ENCODE peak calls at places on chromosomes 6 and 20, in four cellular contexts. W is mesendoderm, S is IMR-90, Q is H1. V is an unnamed sample.

GRCh38 chr20:6976535-6976934 is 209.0 kb downstream of the BMP2 start:
- DNase-seq in W (peak), S (no peak), Q (no peak), V (no peak)

GRCh38 chr6:116513224-116513875 is 1.9 kb downstream of the CALHM5 start:
- DNase-seq in W (no peak), S (no peak), Q (no peak), V (no peak)

GRCh38 chr6:169577974-169578373 is 123.9 kb downstream of the WDR27 start:
- DNase-seq in W (peak), S (no peak), Q (no peak), V (no peak)

GRCh38 chr6:148629197-148629909 is 117.5 kb upstream of the UST start:
- DNase-seq in W (peak), S (peak), Q (no peak), V (no peak)

GRCh38 chr6:37552267-37552666 is 52.6 kb upstream of the CCDC167 start:
- DNase-seq in W (no peak), S (no peak), Q (no peak), V (no peak)

GRCh38 chr6:145569140-145569539 is 166.2 kb downstream of the EPM2A start:
- DNase-seq in W (no peak), S (peak), Q (no peak), V (no peak)

GRCh38 chr6:169738204-169738971 is 13.0 kb downstream of the DYNLT2 start:
- DNase-seq in W (no peak), S (no peak), Q (no peak), V (peak)

GRCh38 chr6:14739830-14740229 is 506.0 kb upstream of the JARID2 start:
- DNase-seq in W (no peak), S (no peak), Q (no peak), V (no peak)

GRCh38 chr20:57473246-57474042 is 51.5 kb downstream of the CTCFL start:
- DNase-seq in W (no peak), S (no peak), Q (no peak), V (no peak)

GRCh38 chr20:32336918-32337347 is 21.2 kb upstream of the ASXL1 start:
- DNase-seq in W (peak), S (peak), Q (no peak), V (no peak)

GRCh38 chr6:3163248-3163594 is 5.9 kb upstream of the TUBB2A start:
- DNase-seq in W (no peak), S (no peak), Q (no peak), V (no peak)

GRCh38 chr6:158611600-158612041 is 32.9 kb downstream of the DYNLT1 start:
- DNase-seq in W (peak), S (no peak), Q (peak), V (peak)

GRCh38 chr6:14141531-14141930 is 24.0 kb downstream of the CD83 start:
- DNase-seq in W (no peak), S (no peak), Q (no peak), V (no peak)

GRCh38 chr20:4091332-4092135 is 76.2 kb upstream of the RNF24 start:
- DNase-seq in W (peak), S (peak), Q (no peak), V (peak)

GRCh38 chr6:1738682-1739081 is 129.0 kb downstream of the FOXC1 start:
- DNase-seq in W (no peak), S (no peak), Q (no peak), V (no peak)

GRCh38 chr20:25563876-25564275 is 21.5 kb downstream of the NINL start:
- DNase-seq in W (no peak), S (no peak), Q (no peak), V (no peak)

GRCh38 chr20:33660035-33660684 is 2.0 kb upstream of the C20orf144 start:
- DNase-seq in W (no peak), S (no peak), Q (no peak), V (no peak)
- H4K5ac ChIP-seq in W (no peak), S (no peak), Q (no peak), V (no peak)

DNA sequence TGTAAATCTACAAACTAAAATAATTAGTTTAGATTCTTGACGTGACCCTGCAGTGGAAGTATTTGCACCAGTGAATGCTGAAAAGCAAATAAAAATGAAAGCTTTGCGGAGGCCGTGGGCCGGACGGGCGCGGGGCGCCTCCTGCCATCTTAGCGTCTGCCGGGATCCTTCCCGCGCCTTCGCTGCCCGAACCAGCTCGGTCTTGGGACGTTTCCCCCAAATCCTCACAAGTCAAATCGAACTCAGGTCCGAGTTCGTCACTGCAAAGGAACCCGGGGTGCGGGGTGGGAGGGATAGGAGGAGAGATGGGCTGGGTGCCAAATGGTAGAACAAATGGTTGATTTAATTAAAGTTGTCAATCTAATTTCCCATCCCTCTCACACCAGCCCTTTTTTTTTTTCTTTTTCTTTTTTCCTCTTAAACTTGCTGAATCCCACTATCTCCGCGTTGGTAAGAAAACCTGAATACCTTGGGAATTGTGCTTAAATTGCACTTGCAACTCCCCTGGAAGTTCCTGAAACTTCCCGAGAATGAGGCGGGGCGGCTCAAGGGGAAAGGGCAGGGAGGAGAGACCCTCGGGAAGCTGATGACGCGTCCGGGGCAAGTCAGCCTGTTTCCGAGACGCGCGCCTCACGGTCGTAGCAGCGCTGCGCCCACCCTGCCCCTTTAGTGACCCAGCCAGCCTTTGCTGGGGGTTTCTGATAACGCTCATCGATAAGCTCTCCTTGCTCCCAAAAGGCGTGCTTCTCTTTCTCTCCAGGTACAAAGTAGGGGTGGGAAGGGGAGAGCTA is 1.7 kb downstream of the GJA1 start:
- DNase-seq in W (peak), S (peak), Q (no peak), V (no peak)
- H3K9ac ChIP-seq in W (peak), S (peak), Q (peak), V (peak)

DNA sequence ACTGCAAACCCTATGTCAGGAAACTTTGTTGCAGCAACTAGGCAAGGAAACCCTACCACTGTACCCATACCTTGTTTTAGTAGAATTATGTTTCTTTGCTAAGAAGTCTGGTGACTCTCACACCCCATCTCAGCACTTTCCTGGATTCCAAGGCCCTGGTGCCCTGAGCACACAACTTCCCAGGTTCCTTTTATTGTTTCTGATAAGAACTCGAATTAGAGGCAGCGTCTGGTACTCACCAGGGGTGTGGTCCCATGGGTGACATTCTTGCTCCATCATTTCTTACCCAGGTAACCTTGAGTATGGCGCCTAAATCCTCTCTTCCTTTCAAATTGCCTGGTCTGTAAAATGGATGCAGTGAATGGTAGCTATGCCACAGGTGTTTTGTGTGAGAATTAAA is 34.1 kb downstream of the MYB start:
- DNase-seq in W (no peak), S (no peak), Q (no peak), V (no peak)
- H2BK15ac ChIP-seq in W (no peak), S (no peak), Q (no peak), V (no peak)

DNA sequence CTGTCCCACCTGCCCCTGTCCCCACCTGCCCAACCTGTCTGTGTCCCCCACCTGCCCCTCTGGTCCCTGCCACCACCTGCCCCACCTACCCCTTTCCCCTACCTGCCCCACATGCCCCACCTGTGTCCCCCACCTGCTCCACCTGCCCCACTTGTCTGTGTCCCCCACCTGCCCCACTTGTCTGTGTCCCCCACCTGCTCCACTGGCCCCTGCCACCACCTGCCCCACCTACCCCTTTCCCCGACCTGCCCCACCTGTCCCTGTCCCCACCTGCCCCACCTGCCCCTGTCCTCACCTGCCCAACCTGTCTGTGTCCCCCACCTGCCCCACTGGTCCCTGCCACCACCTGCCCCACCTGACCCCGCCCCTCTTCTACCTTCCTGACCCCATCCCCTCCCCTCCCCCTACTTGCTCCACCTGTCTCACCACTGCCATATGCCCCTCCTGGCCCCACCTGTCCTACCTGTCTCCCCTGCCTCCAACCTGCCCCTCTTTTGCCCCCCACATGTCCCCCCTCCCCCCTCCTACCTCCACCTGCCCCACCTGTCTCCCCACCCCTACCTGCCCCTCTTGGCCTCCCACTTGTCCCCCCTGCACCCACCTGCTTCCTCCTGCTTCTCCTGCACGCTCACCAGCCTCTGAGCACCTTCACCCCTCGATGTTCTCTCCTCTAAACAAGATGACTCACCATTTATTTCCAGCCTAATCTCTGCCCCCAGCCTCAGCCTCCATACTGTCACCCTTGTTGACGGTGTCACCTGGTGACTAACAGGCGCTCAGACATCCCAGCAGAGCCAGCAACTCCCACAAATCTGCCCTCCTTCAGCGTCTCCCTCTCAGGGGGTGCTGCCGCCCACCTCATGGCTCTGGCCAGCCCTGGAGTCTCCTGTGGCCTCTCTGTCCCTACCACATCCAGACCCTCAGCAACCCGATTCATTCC is 5.6 kb upstream of the MYT1 start:
- DNase-seq in W (no peak), S (no peak), Q (no peak), V (no peak)
- H4K5ac ChIP-seq in W (no peak), S (no peak), Q (no peak), V (no peak)

GRCh38 chr20:42258568-42258967 is 640.4 kb upstream of the CHD6 start:
- DNase-seq in W (no peak), S (no peak), Q (no peak), V (no peak)

GRCh38 chr20:42259389-42259788 is 641.2 kb upstream of the CHD6 start:
- DNase-seq in W (no peak), S (no peak), Q (no peak), V (no peak)

GRCh38 chr20:42261766-42262165 is 643.6 kb upstream of the CHD6 start:
- DNase-seq in W (no peak), S (no peak), Q (no peak), V (no peak)

GRCh38 chr20:42255820-42256219 is 637.6 kb upstream of the CHD6 start:
- DNase-seq in W (no peak), S (no peak), Q (no peak), V (no peak)

DNA sequence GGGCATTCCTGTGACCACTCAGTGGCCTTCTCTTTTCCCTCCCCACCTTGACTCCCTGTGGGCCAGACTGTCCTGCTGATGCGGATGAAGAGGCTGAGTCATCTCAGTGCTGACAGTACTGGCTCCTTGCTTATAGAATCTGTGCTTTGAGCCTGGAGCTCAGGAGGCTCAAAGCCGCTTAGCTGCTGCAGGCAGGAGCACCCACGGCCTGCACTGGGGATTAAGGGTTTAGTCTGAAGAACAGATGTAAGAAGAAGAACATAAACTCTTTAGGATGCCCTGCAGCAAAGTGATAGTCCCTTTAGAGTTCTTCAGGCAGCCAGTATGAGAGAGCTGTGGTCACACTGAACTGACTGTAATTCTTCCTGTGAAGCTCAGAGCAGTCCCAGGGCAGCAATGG is 642.0 kb upstream of the CHD6 start:
- DNase-seq in W (no peak), S (no peak), Q (no peak), V (no peak)
- H3K9ac ChIP-seq in W (no peak), S (no peak), Q (no peak), V (no peak)

DNA sequence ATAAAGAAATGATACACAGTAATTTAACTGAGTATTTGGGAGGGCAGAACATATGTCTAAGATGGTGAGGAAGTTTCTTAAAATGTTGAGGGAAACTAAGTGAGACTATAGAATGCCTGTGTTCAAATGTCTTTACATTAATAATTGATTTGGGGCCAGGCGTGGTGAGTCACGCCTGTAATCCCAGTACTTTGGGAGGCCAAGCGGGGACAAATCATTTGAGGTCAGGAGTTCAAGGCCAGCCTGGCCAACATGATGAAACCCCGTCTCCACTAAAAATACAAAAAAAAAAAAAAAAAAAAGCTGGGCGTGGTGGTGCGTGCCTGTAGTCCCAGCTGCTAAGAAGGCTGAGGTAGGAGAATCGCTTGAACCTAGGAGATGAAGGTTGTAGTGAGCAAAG is 66.7 kb downstream of the THEMIS start:
- DNase-seq in W (no peak), S (no peak), Q (no peak), V (no peak)
- H2BK15ac ChIP-seq in W (no peak), S (no peak), Q (no peak), V (no peak)

GRCh38 chr20:37564016-37564387 is 36.3 kb upstream of the BLCAP start:
- DNase-seq in W (no peak), S (no peak), Q (no peak), V (no peak)

GRCh38 chr20:37565134-37565811 is 37.6 kb upstream of the BLCAP start:
- DNase-seq in W (no peak), S (no peak), Q (no peak), V (no peak)

GRCh38 chr20:37566590-37567330 is 39.1 kb upstream of the BLCAP start:
- DNase-seq in W (no peak), S (no peak), Q (no peak), V (no peak)

GRCh38 chr20:37562695-37563480 is 35.2 kb upstream of the BLCAP start:
- DNase-seq in W (peak), S (no peak), Q (no peak), V (no peak)

GRCh38 chr20:37564388-37565133 is 36.9 kb upstream of the BLCAP start:
- DNase-seq in W (peak), S (no peak), Q (no peak), V (peak)
- H4K5ac ChIP-seq in W (no peak), S (no peak), Q (no peak), V (no peak)

GRCh38 chr20:43832961-43833360 is 81.7 kb upstream of the TOX2 start:
- DNase-seq in W (no peak), S (no peak), Q (no peak), V (no peak)
- H3K9ac ChIP-seq in W (no peak), S (no peak), Q (no peak), V (no peak)

GRCh38 chr6:163714179-163714578 is 299.7 kb downstream of the QKI start:
- DNase-seq in W (no peak), S (no peak), Q (no peak), V (no peak)

GRCh38 chr6:163711615-163712568 is 297.4 kb downstream of the QKI start:
- DNase-seq in W (peak), S (no peak), Q (no peak), V (peak)

GRCh38 chr6:163712569-163712966 is 298.1 kb downstream of the QKI start:
- DNase-seq in W (no peak), S (no peak), Q (no peak), V (no peak)

GRCh38 chr6:163711071-163711470 is 296.6 kb downstream of the QKI start:
- DNase-seq in W (no peak), S (no peak), Q (no peak), V (no peak)

GRCh38 chr6:163712981-163713380 is 298.5 kb downstream of the QKI start:
- DNase-seq in W (no peak), S (no peak), Q (no peak), V (no peak)
- H2BK15ac ChIP-seq in W (no peak), S (no peak), Q (no peak), V (no peak)

DNA sequence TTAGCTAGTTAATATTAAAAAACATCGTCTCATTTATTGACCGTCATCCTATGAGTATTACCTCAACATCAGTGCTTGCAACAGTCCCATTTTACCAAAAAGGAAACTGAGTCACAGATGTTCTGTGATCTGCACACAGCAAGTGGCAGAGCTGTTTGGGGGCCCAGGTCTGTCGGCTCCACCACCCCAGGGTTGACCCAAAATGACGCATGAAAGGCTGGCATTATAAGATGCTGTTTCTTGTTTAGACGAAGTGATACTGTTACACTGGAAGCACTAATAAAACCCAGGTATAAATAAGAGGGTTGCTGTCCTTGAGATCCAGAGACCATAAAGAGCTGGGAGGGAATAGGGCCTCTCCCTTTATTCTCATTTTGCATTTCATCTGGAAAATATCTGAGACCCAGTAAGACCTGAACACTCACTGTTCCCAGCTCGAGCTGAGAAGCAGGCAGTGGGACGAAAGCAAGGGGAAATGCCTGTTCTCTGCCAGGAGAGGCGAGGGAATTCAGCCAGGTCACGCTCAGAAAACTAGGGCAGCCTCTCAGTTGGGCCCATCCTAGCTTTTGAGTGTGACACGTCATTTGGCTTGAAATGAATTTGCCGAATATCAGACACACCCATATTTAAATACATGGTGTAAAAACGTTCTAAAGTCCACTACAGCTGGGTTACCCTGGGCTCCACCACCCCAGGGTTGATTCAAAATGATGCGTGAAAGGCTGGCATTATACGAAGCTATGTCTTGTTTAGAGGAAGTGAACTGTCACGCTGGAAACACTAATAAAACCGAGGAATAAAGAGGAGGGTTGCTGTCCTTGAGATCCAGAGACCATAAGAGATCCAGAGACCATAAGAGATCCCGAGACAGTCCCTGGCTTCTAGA is 1.4 kb upstream of the MICAL1 start:
- DNase-seq in W (no peak), S (peak), Q (no peak), V (no peak)
- H4K5ac ChIP-seq in W (no peak), S (no peak), Q (no peak), V (no peak)

V was measured in H9.